ENCODE peak calls at places on chromosomes 2 and 18, in eight cellular contexts. P, R, B, O, Q, V, L and K are unnamed samples.

GRCh38 chr18:24031318-24031717 is 16.8 kb downstream of the TTC39C start:
- DNase-seq in P (no peak), R (no peak), B (no peak), O (no peak), Q (no peak), V (no peak), L (no peak), K (no peak)

GRCh38 chr2:45643543-45644542 is 7.6 kb upstream of the PRKCE start:
- DNase-seq in P (peak; percentile 41), R (peak; percentile 62), B (peak; percentile 80), O (peak; percentile 66), Q (peak; percentile 80), V (peak; percentile 83), L (peak; percentile 71), K (peak; percentile 91)

GRCh38 chr2:175567435-175568061 is 386.0 kb upstream of the ATP5MC3 start:
- DNase-seq in P (no peak), R (no peak), B (no peak), O (no peak), Q (no peak), V (no peak), L (no peak), K (no peak)

GRCh38 chr2:10486601-10487079 is 38.5 kb upstream of the ODC1 start:
- DNase-seq in P (no peak), R (no peak), B (no peak), O (no peak), Q (no peak), V (no peak), L (peak; percentile 8), K (no peak)

GRCh38 chr18:48161911-48162698 is 231.6 kb upstream of the SMAD2 start:
- DNase-seq in P (peak; percentile 53), R (peak; percentile 42), B (no peak), O (no peak), Q (peak; percentile 55), V (no peak), L (no peak), K (no peak)

GRCh38 chr18:51236225-51236624 is 38.7 kb upstream of the MEX3C start:
- DNase-seq in P (no peak), R (no peak), B (peak; percentile 83), O (no peak), Q (no peak), V (peak; percentile 42), L (no peak), K (no peak)

GRCh38 chr2:195330513-195330956 is 326.5 kb upstream of the SLC39A10 start:
- DNase-seq in P (no peak), R (no peak), B (no peak), O (no peak), Q (no peak), V (no peak), L (no peak), K (no peak)

GRCh38 chr18:48934708-48935432 is 15.9 kb downstream of the SMAD7 start:
- DNase-seq in P (peak; percentile 39), R (peak; percentile 36), B (no peak), O (peak; percentile 83), Q (no peak), V (peak; percentile 57), L (no peak), K (no peak)

GRCh38 chr2:20722592-20722991 is 55.6 kb downstream of the GDF7 start:
- DNase-seq in P (no peak), R (no peak), B (no peak), O (no peak), Q (no peak), V (no peak), L (no peak), K (no peak)

GRCh38 chr2:98935777-98936132 is 270 bp downstream of the CRACDL start:
- DNase-seq in P (no peak), R (no peak), B (no peak), O (no peak), Q (no peak), V (no peak), L (no peak), K (no peak)

GRCh38 chr2:105262662-105263091 is 21.1 kb downstream of the GPR45 start:
- DNase-seq in P (no peak), R (no peak), B (peak; percentile 13), O (no peak), Q (no peak), V (no peak), L (no peak), K (no peak)

GRCh38 chr2:217370391-217370790 is 510.5 kb upstream of the TNP1 start:
- DNase-seq in P (no peak), R (no peak), B (peak; percentile 72), O (no peak), Q (no peak), V (peak; percentile 80), L (no peak), K (no peak)

GRCh38 chr18:58313491-58314032 is 269.5 kb downstream of the NEDD4L start:
- DNase-seq in P (no peak), R (no peak), B (no peak), O (no peak), Q (no peak), V (peak; percentile 32), L (no peak), K (no peak)